ENCODE peak calls at places on chromosomes 7 and 10, in six cellular contexts. One of them, this sample, is unnamed.

GRCh38 chr10:134743-135600 is at the start of gene ZMYND11:
- DNase-seq in NCI-H1417: peak
- DNase-seq in activated CD4-positive, alpha-beta T cell treated with anti-CD3 and anti-CD28 coated beads for 48 hours: peak
- DNase-seq in activated T-cell treated with anti-CD3 and anti-CD28 coated beads for 1 hour: peak
- DNase-seq in right atrium auricular region: no peak
- DNase-seq in NCI-H774: peak
- DNase-seq in this sample: peak

GRCh38 chr10:82813856-82814255 is 938.9 kb downstream of the NRG3 start:
- DNase-seq in right atrium auricular region: no peak
- DNase-seq in NCI-H774: peak
- DNase-seq in activated CD4-positive, alpha-beta T cell treated with anti-CD3 and anti-CD28 coated beads for 48 hours: no peak
- DNase-seq in activated T-cell treated with anti-CD3 and anti-CD28 coated beads for 1 hour: no peak
- DNase-seq in NCI-H1417: no peak
- DNase-seq in this sample: no peak

GRCh38 chr7:159042084-159042483 is 102.6 kb downstream of the VIPR2 start:
- DNase-seq in NCI-H774: no peak
- DNase-seq in activated CD4-positive, alpha-beta T cell treated with anti-CD3 and anti-CD28 coated beads for 48 hours: no peak
- DNase-seq in NCI-H1417: no peak
- DNase-seq in activated T-cell treated with anti-CD3 and anti-CD28 coated beads for 1 hour: no peak
- DNase-seq in right atrium auricular region: peak
- DNase-seq in this sample: no peak

GRCh38 chr7:92839901-92840300 is 3.5 kb upstream of the CDK6 start:
- DNase-seq in NCI-H774: no peak
- DNase-seq in NCI-H1417: no peak
- DNase-seq in activated T-cell treated with anti-CD3 and anti-CD28 coated beads for 1 hour: no peak
- DNase-seq in right atrium auricular region: no peak
- DNase-seq in activated CD4-positive, alpha-beta T cell treated with anti-CD3 and anti-CD28 coated beads for 48 hours: no peak
- DNase-seq in this sample: no peak

GRCh38 chr7:145718129-145718528 is 398.5 kb upstream of the CNTNAP2 start:
- DNase-seq in activated T-cell treated with anti-CD3 and anti-CD28 coated beads for 1 hour: no peak
- DNase-seq in NCI-H1417: no peak
- DNase-seq in right atrium auricular region: no peak
- DNase-seq in NCI-H774: no peak
- DNase-seq in activated CD4-positive, alpha-beta T cell treated with anti-CD3 and anti-CD28 coated beads for 48 hours: no peak
- DNase-seq in this sample: no peak

GRCh38 chr7:232571-233455 is 40.4 kb downstream of the FAM20C start:
- DNase-seq in activated T-cell treated with anti-CD3 and anti-CD28 coated beads for 1 hour: no peak
- DNase-seq in NCI-H774: no peak
- DNase-seq in activated CD4-positive, alpha-beta T cell treated with anti-CD3 and anti-CD28 coated beads for 48 hours: no peak
- DNase-seq in right atrium auricular region: no peak
- DNase-seq in NCI-H1417: no peak
- DNase-seq in this sample: no peak

GRCh38 chr10:100912013-100912608 is 652 bp upstream of the SLF2 start:
- DNase-seq in right atrium auricular region: no peak
- DNase-seq in activated T-cell treated with anti-CD3 and anti-CD28 coated beads for 1 hour: no peak
- DNase-seq in activated CD4-positive, alpha-beta T cell treated with anti-CD3 and anti-CD28 coated beads for 48 hours: no peak
- DNase-seq in NCI-H1417: no peak
- DNase-seq in NCI-H774: no peak
- DNase-seq in this sample: no peak

GRCh38 chr7:142859411-142859810 is 4.5 kb downstream of the EPHB6 start:
- DNase-seq in NCI-H1417: no peak
- DNase-seq in activated CD4-positive, alpha-beta T cell treated with anti-CD3 and anti-CD28 coated beads for 48 hours: no peak
- DNase-seq in right atrium auricular region: no peak
- DNase-seq in NCI-H774: no peak
- DNase-seq in activated T-cell treated with anti-CD3 and anti-CD28 coated beads for 1 hour: no peak
- DNase-seq in this sample: no peak

GRCh38 chr7:5429857-5430611 is 6.4 kb upstream of the TNRC18 start:
- DNase-seq in activated T-cell treated with anti-CD3 and anti-CD28 coated beads for 1 hour: no peak
- DNase-seq in activated CD4-positive, alpha-beta T cell treated with anti-CD3 and anti-CD28 coated beads for 48 hours: peak
- DNase-seq in NCI-H774: no peak
- DNase-seq in NCI-H1417: peak
- DNase-seq in right atrium auricular region: no peak
- DNase-seq in this sample: no peak

GRCh38 chr10:43124094-43124521 is 14.1 kb upstream of the CSGALNACT2 start:
- DNase-seq in NCI-H1417: no peak
- DNase-seq in NCI-H774: no peak
- DNase-seq in activated CD4-positive, alpha-beta T cell treated with anti-CD3 and anti-CD28 coated beads for 48 hours: no peak
- DNase-seq in right atrium auricular region: no peak
- DNase-seq in activated T-cell treated with anti-CD3 and anti-CD28 coated beads for 1 hour: no peak
- DNase-seq in this sample: no peak

GRCh38 chr7:32948202-32948601 is 9.0 kb upstream of the FKBP9 start:
- DNase-seq in activated T-cell treated with anti-CD3 and anti-CD28 coated beads for 1 hour: no peak
- DNase-seq in NCI-H774: no peak
- DNase-seq in right atrium auricular region: no peak
- DNase-seq in activated CD4-positive, alpha-beta T cell treated with anti-CD3 and anti-CD28 coated beads for 48 hours: no peak
- DNase-seq in NCI-H1417: no peak
- DNase-seq in this sample: no peak

GRCh38 chr7:97118306-97118917 is 914 bp downstream of the SDHAF3 start:
- DNase-seq in NCI-H774: no peak
- DNase-seq in activated CD4-positive, alpha-beta T cell treated with anti-CD3 and anti-CD28 coated beads for 48 hours: no peak
- DNase-seq in right atrium auricular region: no peak
- DNase-seq in activated T-cell treated with anti-CD3 and anti-CD28 coated beads for 1 hour: no peak
- DNase-seq in NCI-H1417: peak
- DNase-seq in this sample: no peak

GRCh38 chr10:364267-364775 is 229.1 kb downstream of the ZMYND11 start:
- DNase-seq in activated CD4-positive, alpha-beta T cell treated with anti-CD3 and anti-CD28 coated beads for 48 hours: no peak
- DNase-seq in right atrium auricular region: no peak
- DNase-seq in NCI-H1417: no peak
- DNase-seq in activated T-cell treated with anti-CD3 and anti-CD28 coated beads for 1 hour: no peak
- DNase-seq in NCI-H774: no peak
- DNase-seq in this sample: no peak

GRCh38 chr10:73119457-73119856 is 9.2 kb downstream of the NUDT13 start:
- DNase-seq in activated CD4-positive, alpha-beta T cell treated with anti-CD3 and anti-CD28 coated beads for 48 hours: no peak
- DNase-seq in activated T-cell treated with anti-CD3 and anti-CD28 coated beads for 1 hour: no peak
- DNase-seq in right atrium auricular region: no peak
- DNase-seq in NCI-H1417: no peak
- DNase-seq in NCI-H774: no peak
- DNase-seq in this sample: no peak

GRCh38 chr7:17371656-17372524 is 73.4 kb downstream of the AHR start:
- DNase-seq in NCI-H1417: no peak
- DNase-seq in right atrium auricular region: no peak
- DNase-seq in activated CD4-positive, alpha-beta T cell treated with anti-CD3 and anti-CD28 coated beads for 48 hours: no peak
- DNase-seq in activated T-cell treated with anti-CD3 and anti-CD28 coated beads for 1 hour: no peak
- DNase-seq in NCI-H774: no peak
- DNase-seq in this sample: no peak

GRCh38 chr10:98087309-98087708 is 47.1 kb upstream of the R3HCC1L start:
- DNase-seq in activated T-cell treated with anti-CD3 and anti-CD28 coated beads for 1 hour: no peak
- DNase-seq in right atrium auricular region: no peak
- DNase-seq in NCI-H1417: peak
- DNase-seq in activated CD4-positive, alpha-beta T cell treated with anti-CD3 and anti-CD28 coated beads for 48 hours: no peak
- DNase-seq in NCI-H774: no peak
- DNase-seq in this sample: no peak

GRCh38 chr10:1645896-1646295 is 91.4 kb downstream of the ADARB2 start:
- DNase-seq in NCI-H774: no peak
- DNase-seq in right atrium auricular region: no peak
- DNase-seq in NCI-H1417: no peak
- DNase-seq in activated CD4-positive, alpha-beta T cell treated with anti-CD3 and anti-CD28 coated beads for 48 hours: no peak
- DNase-seq in activated T-cell treated with anti-CD3 and anti-CD28 coated beads for 1 hour: no peak
- DNase-seq in this sample: no peak

GRCh38 chr10:115657161-115657850 is 564.1 kb downstream of the ATRNL1 start:
- DNase-seq in activated T-cell treated with anti-CD3 and anti-CD28 coated beads for 1 hour: no peak
- DNase-seq in activated CD4-positive, alpha-beta T cell treated with anti-CD3 and anti-CD28 coated beads for 48 hours: no peak
- DNase-seq in NCI-H774: no peak
- DNase-seq in right atrium auricular region: no peak
- DNase-seq in NCI-H1417: no peak
- DNase-seq in this sample: no peak

GRCh38 chr7:45598697-45599520 is 24.7 kb downstream of the ADCY1 start:
- DNase-seq in activated T-cell treated with anti-CD3 and anti-CD28 coated beads for 1 hour: no peak
- DNase-seq in right atrium auricular region: peak
- DNase-seq in activated CD4-positive, alpha-beta T cell treated with anti-CD3 and anti-CD28 coated beads for 48 hours: no peak
- DNase-seq in NCI-H1417: no peak
- DNase-seq in NCI-H774: no peak
- DNase-seq in this sample: no peak

GRCh38 chr10:116836087-116836486 is 13.2 kb upstream of the ENO4 start:
- DNase-seq in NCI-H774: peak
- DNase-seq in activated T-cell treated with anti-CD3 and anti-CD28 coated beads for 1 hour: no peak
- DNase-seq in activated CD4-positive, alpha-beta T cell treated with anti-CD3 and anti-CD28 coated beads for 48 hours: no peak
- DNase-seq in right atrium auricular region: peak
- DNase-seq in NCI-H1417: peak
- DNase-seq in this sample: no peak

GRCh38 chr7:93133020-93133419 is 15.2 kb downstream of the SAMD9L start:
- DNase-seq in right atrium auricular region: no peak
- DNase-seq in activated T-cell treated with anti-CD3 and anti-CD28 coated beads for 1 hour: no peak
- DNase-seq in activated CD4-positive, alpha-beta T cell treated with anti-CD3 and anti-CD28 coated beads for 48 hours: no peak
- DNase-seq in NCI-H1417: no peak
- DNase-seq in NCI-H774: no peak
- DNase-seq in this sample: no peak

GRCh38 chr10:132447446-132448247 is 50.6 kb downstream of the PWWP2B start:
- DNase-seq in NCI-H774: no peak
- DNase-seq in activated T-cell treated with anti-CD3 and anti-CD28 coated beads for 1 hour: peak
- DNase-seq in right atrium auricular region: no peak
- DNase-seq in activated CD4-positive, alpha-beta T cell treated with anti-CD3 and anti-CD28 coated beads for 48 hours: peak
- DNase-seq in NCI-H1417: no peak
- DNase-seq in this sample: no peak

GRCh38 chr10:97737770-97738265 is 890 bp downstream of the ZFYVE27 start:
- DNase-seq in activated CD4-positive, alpha-beta T cell treated with anti-CD3 and anti-CD28 coated beads for 48 hours: no peak
- DNase-seq in NCI-H1417: no peak
- DNase-seq in right atrium auricular region: no peak
- DNase-seq in activated T-cell treated with anti-CD3 and anti-CD28 coated beads for 1 hour: no peak
- DNase-seq in NCI-H774: no peak
- DNase-seq in this sample: no peak

GRCh38 chr10:84291389-84291788 is 37.0 kb upstream of the CCSER2 start:
- DNase-seq in activated T-cell treated with anti-CD3 and anti-CD28 coated beads for 1 hour: no peak
- DNase-seq in activated CD4-positive, alpha-beta T cell treated with anti-CD3 and anti-CD28 coated beads for 48 hours: no peak
- DNase-seq in NCI-H774: no peak
- DNase-seq in NCI-H1417: no peak
- DNase-seq in right atrium auricular region: no peak
- DNase-seq in this sample: peak

GRCh38 chr7:128259131-128260056 is 18.3 kb downstream of the LEP start:
- DNase-seq in right atrium auricular region: no peak
- DNase-seq in NCI-H774: no peak
- DNase-seq in activated CD4-positive, alpha-beta T cell treated with anti-CD3 and anti-CD28 coated beads for 48 hours: no peak
- DNase-seq in NCI-H1417: no peak
- DNase-seq in activated T-cell treated with anti-CD3 and anti-CD28 coated beads for 1 hour: no peak
- DNase-seq in this sample: no peak

GRCh38 chr10:96833220-96834001 is 1.3 kb downstream of the LCOR start:
- DNase-seq in NCI-H774: no peak
- DNase-seq in activated CD4-positive, alpha-beta T cell treated with anti-CD3 and anti-CD28 coated beads for 48 hours: peak
- DNase-seq in right atrium auricular region: no peak
- DNase-seq in activated T-cell treated with anti-CD3 and anti-CD28 coated beads for 1 hour: peak
- DNase-seq in NCI-H1417: peak
- DNase-seq in this sample: no peak

GRCh38 chr10:97378933-97379921 is 21.9 kb downstream of the RRP12 start:
- DNase-seq in activated CD4-positive, alpha-beta T cell treated with anti-CD3 and anti-CD28 coated beads for 48 hours: no peak
- DNase-seq in activated T-cell treated with anti-CD3 and anti-CD28 coated beads for 1 hour: no peak
- DNase-seq in NCI-H774: no peak
- DNase-seq in right atrium auricular region: no peak
- DNase-seq in NCI-H1417: no peak
- DNase-seq in this sample: no peak

GRCh38 chr10:132623996-132624846 is 86.6 kb downstream of the INPP5A start:
- DNase-seq in activated T-cell treated with anti-CD3 and anti-CD28 coated beads for 1 hour: no peak
- DNase-seq in activated CD4-positive, alpha-beta T cell treated with anti-CD3 and anti-CD28 coated beads for 48 hours: no peak
- DNase-seq in right atrium auricular region: no peak
- DNase-seq in NCI-H1417: no peak
- DNase-seq in NCI-H774: no peak
- DNase-seq in this sample: no peak

GRCh38 chr7:27840760-27841364 is 100.9 kb downstream of the TAX1BP1 start:
- DNase-seq in activated CD4-positive, alpha-beta T cell treated with anti-CD3 and anti-CD28 coated beads for 48 hours: no peak
- DNase-seq in right atrium auricular region: no peak
- DNase-seq in NCI-H1417: no peak
- DNase-seq in activated T-cell treated with anti-CD3 and anti-CD28 coated beads for 1 hour: no peak
- DNase-seq in NCI-H774: no peak
- DNase-seq in this sample: no peak

GRCh38 chr10:102863660-102864059 is 5.6 kb upstream of the AS3MT start:
- DNase-seq in right atrium auricular region: no peak
- DNase-seq in activated T-cell treated with anti-CD3 and anti-CD28 coated beads for 1 hour: no peak
- DNase-seq in NCI-H774: no peak
- DNase-seq in activated CD4-positive, alpha-beta T cell treated with anti-CD3 and anti-CD28 coated beads for 48 hours: no peak
- DNase-seq in NCI-H1417: no peak
- DNase-seq in this sample: no peak

GRCh38 chr10:73225518-73225917 is 21.5 kb downstream of the DNAJC9 start:
- DNase-seq in activated CD4-positive, alpha-beta T cell treated with anti-CD3 and anti-CD28 coated beads for 48 hours: no peak
- DNase-seq in activated T-cell treated with anti-CD3 and anti-CD28 coated beads for 1 hour: no peak
- DNase-seq in right atrium auricular region: no peak
- DNase-seq in NCI-H774: no peak
- DNase-seq in NCI-H1417: no peak
- DNase-seq in this sample: no peak

GRCh38 chr10:83357004-83357403 is 782.3 kb upstream of the GHITM start:
- DNase-seq in activated CD4-positive, alpha-beta T cell treated with anti-CD3 and anti-CD28 coated beads for 48 hours: no peak
- DNase-seq in right atrium auricular region: no peak
- DNase-seq in NCI-H1417: no peak
- DNase-seq in NCI-H774: no peak
- DNase-seq in activated T-cell treated with anti-CD3 and anti-CD28 coated beads for 1 hour: no peak
- DNase-seq in this sample: no peak

GRCh38 chr7:10299384-10299783 is 674.3 kb upstream of the PHF14 start:
- DNase-seq in right atrium auricular region: no peak
- DNase-seq in NCI-H1417: no peak
- DNase-seq in NCI-H774: no peak
- DNase-seq in activated T-cell treated with anti-CD3 and anti-CD28 coated beads for 1 hour: no peak
- DNase-seq in activated CD4-positive, alpha-beta T cell treated with anti-CD3 and anti-CD28 coated beads for 48 hours: no peak
- DNase-seq in this sample: no peak